ENCODE peak calls at places on chromosome 13, in eight cellular contexts. One of them, this sample, is unnamed.

GRCh38 chr13:27379694-27380596 is 44.5 kb upstream of the GTF3A start:
- DNase-seq in A549: peak
- DNase-seq in cardiac fibroblast: peak
- DNase-seq in astrocyte of the cerebellum: no peak
- DNase-seq in psoas muscle: peak
- DNase-seq in HFF-Myc: no peak
- DNase-seq in neural progenitor cell: peak
- DNase-seq in thoracic aorta: no peak
- DNase-seq in this sample: no peak

GRCh38 chr13:80361298-80361697 is 20.4 kb upstream of the SPRY2 start:
- DNase-seq in A549: no peak
- DNase-seq in cardiac fibroblast: no peak
- DNase-seq in astrocyte of the cerebellum: no peak
- DNase-seq in psoas muscle: no peak
- DNase-seq in HFF-Myc: no peak
- DNase-seq in neural progenitor cell: no peak
- DNase-seq in thoracic aorta: no peak
- DNase-seq in this sample: no peak

GRCh38 chr13:33057019-33057785 is 41.0 kb downstream of the KL start:
- DNase-seq in A549: peak
- DNase-seq in cardiac fibroblast: peak
- DNase-seq in astrocyte of the cerebellum: no peak
- DNase-seq in psoas muscle: no peak
- DNase-seq in HFF-Myc: no peak
- DNase-seq in neural progenitor cell: peak
- DNase-seq in thoracic aorta: no peak
- DNase-seq in this sample: no peak

GRCh38 chr13:46951516-46951915 is 54.7 kb upstream of the HTR2A start:
- DNase-seq in A549: no peak
- DNase-seq in cardiac fibroblast: no peak
- DNase-seq in astrocyte of the cerebellum: no peak
- DNase-seq in psoas muscle: no peak
- DNase-seq in HFF-Myc: no peak
- DNase-seq in neural progenitor cell: no peak
- DNase-seq in thoracic aorta: no peak
- DNase-seq in this sample: no peak

GRCh38 chr13:37598572-37598971 is at the start of gene POSTN:
- DNase-seq in A549: no peak
- DNase-seq in cardiac fibroblast: peak
- DNase-seq in astrocyte of the cerebellum: no peak
- DNase-seq in psoas muscle: no peak
- DNase-seq in HFF-Myc: no peak
- DNase-seq in neural progenitor cell: no peak
- DNase-seq in thoracic aorta: no peak
- DNase-seq in this sample: no peak

GRCh38 chr13:50156140-50156539 is 140.9 kb downstream of the KCNRG start:
- DNase-seq in A549: no peak
- DNase-seq in cardiac fibroblast: peak
- DNase-seq in astrocyte of the cerebellum: peak
- DNase-seq in psoas muscle: no peak
- DNase-seq in HFF-Myc: no peak
- DNase-seq in neural progenitor cell: no peak
- DNase-seq in thoracic aorta: no peak
- DNase-seq in this sample: peak

GRCh38 chr13:110465696-110466095 is 95.8 kb downstream of the RAB20 start:
- DNase-seq in A549: no peak
- DNase-seq in cardiac fibroblast: no peak
- DNase-seq in astrocyte of the cerebellum: no peak
- DNase-seq in psoas muscle: no peak
- DNase-seq in HFF-Myc: no peak
- DNase-seq in neural progenitor cell: no peak
- DNase-seq in thoracic aorta: no peak
- DNase-seq in this sample: no peak

GRCh38 chr13:44440046-44440608 is 66.5 kb downstream of the SERP2 start:
- DNase-seq in A549: no peak
- DNase-seq in cardiac fibroblast: no peak
- DNase-seq in astrocyte of the cerebellum: no peak
- DNase-seq in psoas muscle: no peak
- DNase-seq in HFF-Myc: no peak
- DNase-seq in neural progenitor cell: no peak
- DNase-seq in thoracic aorta: no peak
- DNase-seq in this sample: no peak

GRCh38 chr13:60654405-60654804 is 257.4 kb downstream of the TDRD3 start:
- DNase-seq in A549: no peak
- DNase-seq in cardiac fibroblast: peak
- DNase-seq in astrocyte of the cerebellum: peak
- DNase-seq in psoas muscle: no peak
- DNase-seq in HFF-Myc: no peak
- DNase-seq in neural progenitor cell: peak
- DNase-seq in thoracic aorta: no peak
- DNase-seq in this sample: no peak

GRCh38 chr13:24159921-24160324 is 597 bp upstream of the SPATA13 start:
- DNase-seq in A549: no peak
- DNase-seq in cardiac fibroblast: no peak
- DNase-seq in astrocyte of the cerebellum: no peak
- DNase-seq in psoas muscle: no peak
- DNase-seq in HFF-Myc: no peak
- DNase-seq in neural progenitor cell: peak
- DNase-seq in thoracic aorta: no peak
- DNase-seq in this sample: no peak

GRCh38 chr13:32234914-32235313 is 80.2 kb downstream of the ZAR1L start:
- DNase-seq in A549: no peak
- DNase-seq in cardiac fibroblast: no peak
- DNase-seq in astrocyte of the cerebellum: no peak
- DNase-seq in psoas muscle: no peak
- DNase-seq in HFF-Myc: no peak
- DNase-seq in neural progenitor cell: no peak
- DNase-seq in thoracic aorta: no peak
- DNase-seq in this sample: no peak

GRCh38 chr13:98443329-98443728 is 133.6 kb downstream of the STK24 start:
- DNase-seq in A549: no peak
- DNase-seq in cardiac fibroblast: peak
- DNase-seq in astrocyte of the cerebellum: no peak
- DNase-seq in psoas muscle: no peak
- DNase-seq in HFF-Myc: peak
- DNase-seq in neural progenitor cell: no peak
- DNase-seq in thoracic aorta: no peak
- DNase-seq in this sample: peak

GRCh38 chr13:93859666-93860065 is 619.8 kb downstream of the DCT start:
- DNase-seq in A549: no peak
- DNase-seq in cardiac fibroblast: peak
- DNase-seq in astrocyte of the cerebellum: no peak
- DNase-seq in psoas muscle: no peak
- DNase-seq in HFF-Myc: peak
- DNase-seq in neural progenitor cell: no peak
- DNase-seq in thoracic aorta: no peak
- DNase-seq in this sample: peak

GRCh38 chr13:93687261-93687660 is 460.7 kb downstream of the GPC6 start:
- DNase-seq in A549: no peak
- DNase-seq in cardiac fibroblast: no peak
- DNase-seq in astrocyte of the cerebellum: no peak
- DNase-seq in psoas muscle: no peak
- DNase-seq in HFF-Myc: no peak
- DNase-seq in neural progenitor cell: no peak
- DNase-seq in thoracic aorta: no peak
- DNase-seq in this sample: no peak

GRCh38 chr13:47594833-47595232 is 406.2 kb downstream of the SUCLA2 start:
- DNase-seq in A549: no peak
- DNase-seq in cardiac fibroblast: peak
- DNase-seq in astrocyte of the cerebellum: no peak
- DNase-seq in psoas muscle: no peak
- DNase-seq in HFF-Myc: no peak
- DNase-seq in neural progenitor cell: peak
- DNase-seq in thoracic aorta: no peak
- DNase-seq in this sample: no peak

GRCh38 chr13:108223850-108224503 is 5.8 kb downstream of the ABHD13 start:
- DNase-seq in A549: no peak
- DNase-seq in cardiac fibroblast: no peak
- DNase-seq in astrocyte of the cerebellum: no peak
- DNase-seq in psoas muscle: no peak
- DNase-seq in HFF-Myc: no peak
- DNase-seq in neural progenitor cell: no peak
- DNase-seq in thoracic aorta: no peak
- DNase-seq in this sample: no peak
- H3K4me3 ChIP-seq in A549: no peak
- H3K4me3 ChIP-seq in cardiac fibroblast: no peak
- H3K4me3 ChIP-seq in astrocyte of the cerebellum: no peak
- H3K4me3 ChIP-seq in psoas muscle: no peak
- H3K4me3 ChIP-seq in HFF-Myc: no peak
- H3K4me3 ChIP-seq in neural progenitor cell: no peak
- H3K4me3 ChIP-seq in thoracic aorta: no peak
- H3K4me3 ChIP-seq in this sample: no peak

GRCh38 chr13:112601351-112601750 is 13.4 kb upstream of the TUBGCP3 start:
- DNase-seq in A549: no peak
- DNase-seq in cardiac fibroblast: no peak
- DNase-seq in astrocyte of the cerebellum: no peak
- DNase-seq in psoas muscle: no peak
- DNase-seq in HFF-Myc: no peak
- DNase-seq in neural progenitor cell: no peak
- DNase-seq in thoracic aorta: no peak
- DNase-seq in this sample: no peak

GRCh38 chr13:112606125-112607001 is 18.4 kb upstream of the TUBGCP3 start:
- DNase-seq in A549: peak
- DNase-seq in cardiac fibroblast: peak
- DNase-seq in astrocyte of the cerebellum: peak
- DNase-seq in psoas muscle: peak
- DNase-seq in HFF-Myc: no peak
- DNase-seq in neural progenitor cell: peak
- DNase-seq in thoracic aorta: peak
- DNase-seq in this sample: peak

GRCh38 chr13:112603641-112604220 is 15.8 kb upstream of the TUBGCP3 start:
- DNase-seq in A549: no peak
- DNase-seq in cardiac fibroblast: peak
- DNase-seq in astrocyte of the cerebellum: no peak
- DNase-seq in psoas muscle: no peak
- DNase-seq in HFF-Myc: no peak
- DNase-seq in neural progenitor cell: no peak
- DNase-seq in thoracic aorta: no peak
- DNase-seq in this sample: no peak

GRCh38 chr13:112608212-112608611 is 20.3 kb upstream of the TUBGCP3 start:
- DNase-seq in A549: no peak
- DNase-seq in cardiac fibroblast: no peak
- DNase-seq in astrocyte of the cerebellum: no peak
- DNase-seq in psoas muscle: no peak
- DNase-seq in HFF-Myc: no peak
- DNase-seq in neural progenitor cell: peak
- DNase-seq in thoracic aorta: no peak
- DNase-seq in this sample: no peak

GRCh38 chr13:112605531-112605990 is 17.6 kb upstream of the TUBGCP3 start:
- DNase-seq in A549: no peak
- DNase-seq in cardiac fibroblast: peak
- DNase-seq in astrocyte of the cerebellum: no peak
- DNase-seq in psoas muscle: no peak
- DNase-seq in HFF-Myc: no peak
- DNase-seq in neural progenitor cell: no peak
- DNase-seq in thoracic aorta: no peak
- DNase-seq in this sample: no peak
- H3K4me3 ChIP-seq in A549: peak
- H3K4me3 ChIP-seq in cardiac fibroblast: peak
- H3K4me3 ChIP-seq in astrocyte of the cerebellum: peak
- H3K4me3 ChIP-seq in psoas muscle: peak
- H3K4me3 ChIP-seq in HFF-Myc: peak
- H3K4me3 ChIP-seq in neural progenitor cell: peak
- H3K4me3 ChIP-seq in thoracic aorta: peak
- H3K4me3 ChIP-seq in this sample: peak

DNA sequence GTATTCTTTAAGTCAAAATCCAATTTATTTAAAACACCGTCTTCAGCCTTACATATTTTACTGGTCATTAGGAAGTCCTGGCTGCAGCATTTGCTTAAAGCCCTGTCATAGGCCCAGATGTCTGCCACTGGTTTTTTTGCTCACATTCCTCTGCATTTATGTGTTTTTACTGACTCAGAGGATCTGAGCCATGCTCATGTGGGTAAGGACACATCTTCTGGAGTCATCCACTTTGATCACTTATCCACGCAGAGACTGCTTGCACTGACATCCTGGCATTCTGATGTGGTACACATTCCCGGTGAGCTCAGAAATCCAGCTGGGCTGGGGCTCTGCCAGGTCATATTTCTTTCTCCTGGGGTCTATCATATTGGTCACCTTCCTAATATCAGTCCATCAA is 531.7 kb upstream of the ARGLU1 start:
- DNase-seq in A549: no peak
- DNase-seq in cardiac fibroblast: no peak
- DNase-seq in astrocyte of the cerebellum: peak
- DNase-seq in psoas muscle: no peak
- DNase-seq in HFF-Myc: no peak
- DNase-seq in neural progenitor cell: no peak
- DNase-seq in thoracic aorta: no peak
- DNase-seq in this sample: peak
- H3K4me3 ChIP-seq in A549: no peak
- H3K4me3 ChIP-seq in cardiac fibroblast: no peak
- H3K4me3 ChIP-seq in astrocyte of the cerebellum: no peak
- H3K4me3 ChIP-seq in psoas muscle: no peak
- H3K4me3 ChIP-seq in HFF-Myc: no peak
- H3K4me3 ChIP-seq in neural progenitor cell: no peak
- H3K4me3 ChIP-seq in thoracic aorta: no peak
- H3K4me3 ChIP-seq in this sample: no peak

GRCh38 chr13:78182813-78183212 is 264.2 kb upstream of the EDNRB start:
- DNase-seq in A549: no peak
- DNase-seq in cardiac fibroblast: no peak
- DNase-seq in astrocyte of the cerebellum: no peak
- DNase-seq in psoas muscle: no peak
- DNase-seq in HFF-Myc: no peak
- DNase-seq in neural progenitor cell: no peak
- DNase-seq in thoracic aorta: no peak
- DNase-seq in this sample: no peak

GRCh38 chr13:78190296-78190695 is 271.7 kb upstream of the EDNRB start:
- DNase-seq in A549: no peak
- DNase-seq in cardiac fibroblast: no peak
- DNase-seq in astrocyte of the cerebellum: no peak
- DNase-seq in psoas muscle: no peak
- DNase-seq in HFF-Myc: no peak
- DNase-seq in neural progenitor cell: no peak
- DNase-seq in thoracic aorta: no peak
- DNase-seq in this sample: no peak

GRCh38 chr13:78187781-78188180 is 269.1 kb upstream of the EDNRB start:
- DNase-seq in A549: no peak
- DNase-seq in cardiac fibroblast: no peak
- DNase-seq in astrocyte of the cerebellum: no peak
- DNase-seq in psoas muscle: no peak
- DNase-seq in HFF-Myc: no peak
- DNase-seq in neural progenitor cell: no peak
- DNase-seq in thoracic aorta: no peak
- DNase-seq in this sample: no peak

GRCh38 chr13:78183737-78184136 is 265.1 kb upstream of the EDNRB start:
- DNase-seq in A549: no peak
- DNase-seq in cardiac fibroblast: peak
- DNase-seq in astrocyte of the cerebellum: no peak
- DNase-seq in psoas muscle: no peak
- DNase-seq in HFF-Myc: no peak
- DNase-seq in neural progenitor cell: no peak
- DNase-seq in thoracic aorta: no peak
- DNase-seq in this sample: peak

DNA sequence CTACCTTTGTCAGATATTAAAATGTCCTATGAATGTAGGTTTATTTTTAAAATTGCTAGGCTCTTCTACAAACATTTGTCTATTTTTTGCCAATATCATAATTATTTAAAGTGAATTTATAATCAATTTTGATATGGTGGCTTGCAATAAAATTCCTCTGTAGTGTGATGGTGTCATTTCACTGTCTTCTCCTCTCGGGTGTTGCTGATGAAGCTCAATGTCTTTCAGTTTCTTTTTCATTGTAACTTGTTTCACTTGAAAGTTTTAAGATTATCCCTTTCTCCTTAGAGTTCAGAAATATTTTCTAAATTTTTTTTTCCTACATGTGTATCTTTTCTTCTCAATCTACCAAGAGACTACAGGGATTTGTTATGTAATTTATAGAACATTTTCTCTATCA is 267.1 kb upstream of the EDNRB start:
- DNase-seq in A549: no peak
- DNase-seq in cardiac fibroblast: no peak
- DNase-seq in astrocyte of the cerebellum: no peak
- DNase-seq in psoas muscle: no peak
- DNase-seq in HFF-Myc: no peak
- DNase-seq in neural progenitor cell: no peak
- DNase-seq in thoracic aorta: no peak
- DNase-seq in this sample: no peak
- H3K4me3 ChIP-seq in A549: no peak
- H3K4me3 ChIP-seq in cardiac fibroblast: no peak
- H3K4me3 ChIP-seq in astrocyte of the cerebellum: no peak
- H3K4me3 ChIP-seq in psoas muscle: no peak
- H3K4me3 ChIP-seq in HFF-Myc: no peak
- H3K4me3 ChIP-seq in neural progenitor cell: no peak
- H3K4me3 ChIP-seq in thoracic aorta: no peak
- H3K4me3 ChIP-seq in this sample: no peak